ENCODE peak calls at places on chromosomes 5 and 9, in nine cellular contexts. One of them, this sample, is unnamed.

GRCh38 chr9:121122450-121123032 is 47.8 kb downstream of the CNTRL start:
- DNase-seq in IMR-90: no peak
- DNase-seq in left lung: no peak
- DNase-seq in astrocyte: no peak
- DNase-seq in cardiac fibroblast: peak; percentile 25
- DNase-seq in A549: no peak
- DNase-seq in psoas muscle: no peak
- DNase-seq in PC-3: no peak
- DNase-seq in stomach: no peak
- DNase-seq in this sample: no peak

GRCh38 chr5:106454651-106455415 is 1215.9 kb downstream of the EFNA5 start:
- DNase-seq in left lung: no peak
- DNase-seq in A549: peak; percentile 55
- DNase-seq in cardiac fibroblast: peak; percentile 64
- DNase-seq in IMR-90: peak; percentile 36
- DNase-seq in stomach: no peak
- DNase-seq in psoas muscle: no peak
- DNase-seq in astrocyte: peak; percentile 52
- DNase-seq in PC-3: peak; percentile 89
- DNase-seq in this sample: no peak

GRCh38 chr5:147691134-147691533 is 91.4 kb downstream of the JAKMIP2 start:
- DNase-seq in psoas muscle: no peak
- DNase-seq in PC-3: no peak
- DNase-seq in stomach: no peak
- DNase-seq in astrocyte: no peak
- DNase-seq in left lung: no peak
- DNase-seq in A549: no peak
- DNase-seq in cardiac fibroblast: no peak
- DNase-seq in IMR-90: no peak
- DNase-seq in this sample: no peak

GRCh38 chr9:4299006-4299795 is 667 bp downstream of the GLIS3 start:
- DNase-seq in stomach: peak; percentile 29
- DNase-seq in A549: peak; percentile 52
- DNase-seq in PC-3: peak; percentile 18
- DNase-seq in psoas muscle: peak; percentile 65
- DNase-seq in astrocyte: peak; percentile 55
- DNase-seq in left lung: peak; percentile 34
- DNase-seq in IMR-90: peak; percentile 50
- DNase-seq in cardiac fibroblast: peak; percentile 65
- DNase-seq in this sample: peak; percentile 34

GRCh38 chr5:42656661-42657035 is 100.0 kb upstream of the CCDC152 start:
- DNase-seq in left lung: no peak
- DNase-seq in psoas muscle: no peak
- DNase-seq in cardiac fibroblast: peak; percentile 38
- DNase-seq in IMR-90: no peak
- DNase-seq in A549: no peak
- DNase-seq in PC-3: peak; percentile 58
- DNase-seq in astrocyte: no peak
- DNase-seq in stomach: no peak
- DNase-seq in this sample: no peak

GRCh38 chr9:125410522-125410894 is 148.9 kb downstream of the GAPVD1 start:
- DNase-seq in cardiac fibroblast: no peak
- DNase-seq in astrocyte: no peak
- DNase-seq in A549: no peak
- DNase-seq in left lung: no peak
- DNase-seq in IMR-90: no peak
- DNase-seq in stomach: no peak
- DNase-seq in PC-3: no peak
- DNase-seq in psoas muscle: no peak
- DNase-seq in this sample: no peak

GRCh38 chr5:76074487-76074886 is 8.7 kb upstream of the SV2C start:
- DNase-seq in IMR-90: no peak
- DNase-seq in cardiac fibroblast: no peak
- DNase-seq in stomach: peak; percentile 37
- DNase-seq in left lung: no peak
- DNase-seq in astrocyte: no peak
- DNase-seq in A549: no peak
- DNase-seq in psoas muscle: no peak
- DNase-seq in PC-3: peak; percentile 4
- DNase-seq in this sample: no peak

GRCh38 chr5:104179057-104179456 is 616.5 kb upstream of the NUDT12 start:
- DNase-seq in left lung: no peak
- DNase-seq in stomach: peak; percentile 30
- DNase-seq in IMR-90: peak; percentile 63
- DNase-seq in A549: peak; percentile 72
- DNase-seq in astrocyte: peak; percentile 9
- DNase-seq in psoas muscle: no peak
- DNase-seq in PC-3: peak; percentile 91
- DNase-seq in cardiac fibroblast: peak; percentile 77
- DNase-seq in this sample: peak; percentile 15

GRCh38 chr5:181130832-181131496 is at the start of gene OR2V1:
- DNase-seq in astrocyte: no peak
- DNase-seq in A549: no peak
- DNase-seq in left lung: no peak
- DNase-seq in PC-3: no peak
- DNase-seq in IMR-90: no peak
- DNase-seq in psoas muscle: no peak
- DNase-seq in stomach: no peak
- DNase-seq in cardiac fibroblast: no peak
- DNase-seq in this sample: no peak

GRCh38 chr5:95924720-95925119 is 36.9 kb downstream of the ELL2 start:
- DNase-seq in astrocyte: no peak
- DNase-seq in psoas muscle: no peak
- DNase-seq in stomach: no peak
- DNase-seq in A549: peak; percentile 25
- DNase-seq in left lung: no peak
- DNase-seq in cardiac fibroblast: peak; percentile 46
- DNase-seq in PC-3: no peak
- DNase-seq in IMR-90: peak; percentile 60
- DNase-seq in this sample: no peak

GRCh38 chr9:93673844-93674334 is 97.5 kb downstream of the PHF2 start:
- DNase-seq in stomach: peak; percentile 2
- DNase-seq in astrocyte: no peak
- DNase-seq in PC-3: no peak
- DNase-seq in IMR-90: no peak
- DNase-seq in cardiac fibroblast: no peak
- DNase-seq in psoas muscle: peak; percentile 43
- DNase-seq in A549: no peak
- DNase-seq in left lung: peak; percentile 25
- DNase-seq in this sample: no peak

GRCh38 chr5:150001660-150002493 is 1.3 kb downstream of the HMGXB3 start:
- DNase-seq in cardiac fibroblast: peak; percentile 83
- DNase-seq in stomach: peak; percentile 37
- DNase-seq in A549: peak; percentile 76
- DNase-seq in psoas muscle: no peak
- DNase-seq in PC-3: peak; percentile 84
- DNase-seq in IMR-90: peak; percentile 75
- DNase-seq in left lung: peak; percentile 49
- DNase-seq in astrocyte: peak; percentile 64
- DNase-seq in this sample: no peak

GRCh38 chr5:122844916-122845252 is 529 bp upstream of the SNX24 start:
- DNase-seq in PC-3: no peak
- DNase-seq in astrocyte: no peak
- DNase-seq in cardiac fibroblast: no peak
- DNase-seq in IMR-90: peak; percentile 7
- DNase-seq in stomach: no peak
- DNase-seq in left lung: no peak
- DNase-seq in psoas muscle: no peak
- DNase-seq in A549: no peak
- DNase-seq in this sample: no peak

GRCh38 chr9:120918931-120919638 is 7.5 kb downstream of the TRAF1 start:
- DNase-seq in A549: no peak
- DNase-seq in IMR-90: no peak
- DNase-seq in astrocyte: no peak
- DNase-seq in PC-3: no peak
- DNase-seq in left lung: no peak
- DNase-seq in stomach: no peak
- DNase-seq in psoas muscle: no peak
- DNase-seq in cardiac fibroblast: no peak
- DNase-seq in this sample: no peak

DNA sequence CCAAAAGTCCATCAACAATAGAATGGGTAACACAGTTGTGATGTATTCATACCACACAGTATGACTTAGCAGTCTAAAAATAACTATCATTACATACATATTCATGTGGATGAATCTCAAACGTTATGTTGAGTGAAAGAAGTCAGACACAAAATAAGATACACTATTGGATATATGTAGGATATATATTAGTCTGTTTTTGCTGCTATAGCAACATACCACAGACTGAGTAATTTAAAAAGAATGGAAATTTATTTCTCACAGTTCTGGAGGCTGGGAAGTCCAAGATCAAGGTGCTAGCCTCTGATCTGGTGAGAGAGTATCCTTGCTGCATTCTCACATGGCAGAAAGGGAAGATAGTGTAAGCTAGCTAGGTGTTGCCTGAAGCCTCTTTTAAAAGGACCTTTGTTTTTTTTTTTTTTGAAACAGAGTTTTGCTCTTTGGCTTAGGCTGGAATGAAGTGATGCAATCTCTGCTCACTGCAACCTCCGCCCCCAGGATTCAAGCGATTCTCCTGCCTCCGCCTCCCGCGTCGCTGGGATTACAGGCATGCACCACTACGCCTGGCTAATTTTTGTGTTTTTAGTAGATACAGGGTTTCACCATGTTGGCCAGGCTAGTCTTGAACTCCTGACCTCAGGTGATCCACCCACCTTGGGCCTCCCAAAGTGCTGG is 148.5 kb upstream of the ADAMTSL1 start:
- DNase-seq in stomach: no peak
- DNase-seq in psoas muscle: no peak
- DNase-seq in cardiac fibroblast: peak; percentile 58
- DNase-seq in IMR-90: no peak
- DNase-seq in PC-3: no peak
- DNase-seq in left lung: no peak
- DNase-seq in A549: no peak
- DNase-seq in astrocyte: no peak
- DNase-seq in this sample: no peak
- H3K4me3 ChIP-seq in stomach: no peak overlapping the region
- H3K4me3 ChIP-seq in psoas muscle: no peak overlapping the region
- H3K4me3 ChIP-seq in cardiac fibroblast: no peak overlapping the region
- H3K4me3 ChIP-seq in IMR-90: no peak overlapping the region
- H3K4me3 ChIP-seq in PC-3: no peak overlapping the region
- H3K4me3 ChIP-seq in left lung: no peak overlapping the region
- H3K4me3 ChIP-seq in A549: no peak overlapping the region
- H3K4me3 ChIP-seq in astrocyte: no peak overlapping the region
- H3K4me3 ChIP-seq in this sample: no peak overlapping the region

GRCh38 chr5:174312270-174312617 is 266.7 kb downstream of the NSG2 start:
- DNase-seq in A549: no peak
- DNase-seq in left lung: no peak
- DNase-seq in astrocyte: no peak
- DNase-seq in psoas muscle: no peak
- DNase-seq in stomach: no peak
- DNase-seq in cardiac fibroblast: no peak
- DNase-seq in PC-3: no peak
- DNase-seq in IMR-90: no peak
- DNase-seq in this sample: no peak
- H3K4me3 ChIP-seq in A549: no peak overlapping the region
- H3K4me3 ChIP-seq in left lung: no peak overlapping the region
- H3K4me3 ChIP-seq in astrocyte: peak overlapping the region; percentile 48
- H3K4me3 ChIP-seq in psoas muscle: peak overlapping the region; percentile 65
- H3K4me3 ChIP-seq in stomach: peak overlapping the region; percentile 40
- H3K4me3 ChIP-seq in cardiac fibroblast: peak overlapping the region; percentile 15
- H3K4me3 ChIP-seq in PC-3: peak overlapping the region; percentile 67
- H3K4me3 ChIP-seq in IMR-90: no peak overlapping the region
- H3K4me3 ChIP-seq in this sample: no peak overlapping the region

GRCh38 chr9:76828462-76828861 is 64.2 kb downstream of the PCA3 start:
- DNase-seq in IMR-90: peak; percentile 18
- DNase-seq in astrocyte: no peak
- DNase-seq in PC-3: no peak
- DNase-seq in cardiac fibroblast: no peak
- DNase-seq in A549: no peak
- DNase-seq in psoas muscle: no peak
- DNase-seq in stomach: no peak
- DNase-seq in left lung: no peak
- DNase-seq in this sample: no peak

DNA sequence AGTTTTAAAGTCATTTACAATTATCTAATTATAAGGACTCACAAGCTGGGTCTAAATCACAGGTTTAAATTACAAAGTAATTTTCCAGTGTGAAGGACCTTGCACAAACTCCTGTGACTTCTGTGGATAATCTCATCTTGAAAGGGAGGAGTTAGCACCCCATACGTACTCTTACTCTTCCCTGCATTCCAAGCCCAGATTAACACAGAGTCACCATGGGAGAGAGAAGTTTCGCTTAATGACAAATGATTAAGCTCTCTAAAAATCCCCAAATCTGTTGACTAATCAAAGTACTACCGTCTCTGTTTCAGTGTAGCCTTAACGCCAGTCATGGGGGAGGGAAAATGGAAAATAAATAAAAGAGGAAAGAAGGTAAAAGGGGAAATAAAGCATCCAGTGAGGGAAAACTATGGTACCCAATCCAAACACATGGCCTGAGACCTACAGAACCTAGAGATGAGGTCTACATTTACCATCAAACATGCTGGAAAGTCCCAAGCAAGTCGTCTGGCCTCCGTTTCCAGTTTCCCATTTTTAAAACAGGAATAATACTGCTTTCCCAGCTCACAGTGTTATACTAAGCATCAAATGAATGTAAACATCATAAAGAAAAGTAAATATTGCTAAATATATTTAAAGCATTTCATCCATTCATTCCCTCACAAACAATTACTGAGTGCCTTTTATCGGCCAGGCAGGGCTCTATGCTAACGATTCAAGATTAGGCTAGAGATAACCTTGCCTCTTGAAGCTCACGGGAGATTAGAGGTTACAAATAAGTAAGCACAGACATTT is 63.2 kb downstream of the PCA3 start:
- DNase-seq in A549: no peak
- DNase-seq in IMR-90: no peak
- DNase-seq in astrocyte: no peak
- DNase-seq in cardiac fibroblast: no peak
- DNase-seq in left lung: no peak
- DNase-seq in stomach: no peak
- DNase-seq in psoas muscle: no peak
- DNase-seq in PC-3: peak; percentile 4
- DNase-seq in this sample: no peak
- H3K4me3 ChIP-seq in A549: no peak overlapping the region
- H3K4me3 ChIP-seq in IMR-90: no peak overlapping the region
- H3K4me3 ChIP-seq in astrocyte: no peak overlapping the region
- H3K4me3 ChIP-seq in cardiac fibroblast: no peak overlapping the region
- H3K4me3 ChIP-seq in left lung: no peak overlapping the region
- H3K4me3 ChIP-seq in stomach: no peak overlapping the region
- H3K4me3 ChIP-seq in psoas muscle: no peak overlapping the region
- H3K4me3 ChIP-seq in PC-3: no peak overlapping the region
- H3K4me3 ChIP-seq in this sample: no peak overlapping the region

DNA sequence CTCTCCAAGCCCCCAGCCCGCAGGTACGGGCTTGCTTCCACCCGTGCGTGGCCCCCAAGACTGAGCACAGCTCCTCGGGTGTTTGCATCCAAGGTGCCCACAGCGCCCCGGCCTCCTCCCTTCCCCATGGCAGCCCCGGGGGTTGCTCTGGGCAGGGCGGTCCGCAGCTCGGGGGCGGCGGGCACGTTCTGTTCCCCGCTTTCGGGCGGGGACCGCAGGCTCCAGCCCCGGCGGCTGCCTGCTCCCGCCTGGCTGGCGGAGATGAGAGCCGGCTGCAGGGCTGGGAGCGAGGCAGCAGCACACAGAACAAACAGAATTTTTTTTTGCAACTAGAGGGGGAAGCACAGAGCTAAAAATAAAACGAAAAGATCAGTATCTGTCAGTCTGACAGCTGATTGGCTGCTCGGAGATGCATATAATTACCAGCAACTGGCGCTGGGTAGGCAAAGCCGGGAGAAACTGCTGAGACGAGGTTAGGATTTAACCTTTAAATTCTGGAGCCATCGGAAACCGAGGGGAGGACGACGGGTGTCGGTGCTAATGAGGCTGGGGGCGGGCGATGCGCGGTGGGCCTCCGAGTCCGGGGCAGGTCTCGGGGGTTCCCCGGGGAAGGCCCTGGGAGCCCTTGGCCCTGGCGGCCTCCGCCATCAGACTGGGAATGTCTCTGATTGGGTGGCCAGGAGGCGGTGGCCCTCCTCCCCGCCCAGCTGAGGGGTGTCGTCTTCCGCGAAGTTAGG is 142.7 kb upstream of the IER5L start:
- DNase-seq in IMR-90: peak; percentile 82
- DNase-seq in stomach: peak; percentile 79
- DNase-seq in psoas muscle: peak; percentile 72
- DNase-seq in PC-3: peak; percentile 61
- DNase-seq in astrocyte: peak; percentile 81
- DNase-seq in cardiac fibroblast: peak; percentile 78
- DNase-seq in left lung: peak; percentile 66
- DNase-seq in A549: no peak
- DNase-seq in this sample: peak; percentile 67
- H3K4me3 ChIP-seq in IMR-90: peak overlapping the region; percentile 2
- H3K4me3 ChIP-seq in stomach: peak overlapping the region; percentile 40
- H3K4me3 ChIP-seq in psoas muscle: peak overlapping the region; percentile 68
- H3K4me3 ChIP-seq in PC-3: peak overlapping the region; percentile 61
- H3K4me3 ChIP-seq in astrocyte: peak overlapping the region; percentile 36
- H3K4me3 ChIP-seq in cardiac fibroblast: peak overlapping the region; percentile 49
- H3K4me3 ChIP-seq in left lung: peak overlapping the region; percentile 52
- H3K4me3 ChIP-seq in A549: no peak overlapping the region
- H3K4me3 ChIP-seq in this sample: peak overlapping the region; percentile 17

This sample was measured in right cardiac atrium.